ENCODE peak calls at places on chromosomes 3 and 15, in five cellular contexts. One of them, this sample, is unnamed.

GRCh38 chr3:101077361-101078011 is 84.3 kb upstream of the ABI3BP start:
- DNase-seq in GM12878: no peak
- DNase-seq in SK-N-SH: no peak
- DNase-seq in H1: no peak
- DNase-seq in HepG2: no peak
- DNase-seq in this sample: no peak

GRCh38 chr15:75723847-75724660 is 11.4 kb upstream of the CSPG4 start:
- DNase-seq in GM12878: no peak
- DNase-seq in SK-N-SH: peak
- DNase-seq in H1: no peak
- DNase-seq in HepG2: peak
- DNase-seq in this sample: no peak

GRCh38 chr15:65939901-65940617 is 70.8 kb downstream of the RAB11A start:
- DNase-seq in GM12878: no peak
- DNase-seq in SK-N-SH: no peak
- DNase-seq in H1: no peak
- DNase-seq in HepG2: no peak
- DNase-seq in this sample: no peak

GRCh38 chr3:52310861-52311566 is 5.1 kb upstream of the DNAH1 start:
- DNase-seq in GM12878: peak
- DNase-seq in SK-N-SH: no peak
- DNase-seq in H1: no peak
- DNase-seq in HepG2: no peak
- DNase-seq in this sample: peak

GRCh38 chr15:69459063-69459462 is 6.4 kb downstream of the RPLP1 start:
- DNase-seq in GM12878: no peak
- DNase-seq in SK-N-SH: no peak
- DNase-seq in H1: no peak
- DNase-seq in HepG2: no peak
- DNase-seq in this sample: no peak

GRCh38 chr3:119408243-119408950 is 55.0 kb downstream of the TMEM39A start:
- DNase-seq in GM12878: peak
- DNase-seq in SK-N-SH: no peak
- DNase-seq in H1: no peak
- DNase-seq in HepG2: no peak
- DNase-seq in this sample: no peak

GRCh38 chr3:8113649-8114048 is 388.0 kb upstream of the LMCD1 start:
- DNase-seq in GM12878: no peak
- DNase-seq in SK-N-SH: no peak
- DNase-seq in H1: no peak
- DNase-seq in HepG2: no peak
- DNase-seq in this sample: no peak

GRCh38 chr15:74869726-74870407 is 3.3 kb downstream of the SCAMP2 start:
- DNase-seq in GM12878: peak
- DNase-seq in SK-N-SH: peak
- DNase-seq in H1: no peak
- DNase-seq in HepG2: no peak
- DNase-seq in this sample: peak

GRCh38 chr3:122021811-122022401 is at the start of gene ILDR1:
- DNase-seq in GM12878: no peak
- DNase-seq in SK-N-SH: peak
- DNase-seq in H1: peak
- DNase-seq in HepG2: no peak
- DNase-seq in this sample: peak

GRCh38 chr3:112579697-112580096 is 17.9 kb downstream of the SLC35A5 start:
- DNase-seq in GM12878: no peak
- DNase-seq in SK-N-SH: no peak
- DNase-seq in H1: no peak
- DNase-seq in HepG2: no peak
- DNase-seq in this sample: no peak

GRCh38 chr3:73745429-73746247 is 120.9 kb upstream of the PDZRN3 start:
- DNase-seq in GM12878: no peak
- DNase-seq in SK-N-SH: no peak
- DNase-seq in H1: no peak
- DNase-seq in HepG2: no peak
- DNase-seq in this sample: no peak

GRCh38 chr3:149790698-149791097 is 1.7 kb downstream of the ANKUB1 start:
- DNase-seq in GM12878: no peak
- DNase-seq in SK-N-SH: no peak
- DNase-seq in H1: no peak
- DNase-seq in HepG2: peak
- DNase-seq in this sample: no peak

GRCh38 chr15:43505723-43506122 is 11.7 kb upstream of the MAP1A start:
- DNase-seq in GM12878: no peak
- DNase-seq in SK-N-SH: no peak
- DNase-seq in H1: no peak
- DNase-seq in HepG2: no peak
- DNase-seq in this sample: no peak

GRCh38 chr3:160159346-160159745 is 65.9 kb upstream of the C3orf80 start:
- DNase-seq in GM12878: no peak
- DNase-seq in SK-N-SH: no peak
- DNase-seq in H1: no peak
- DNase-seq in HepG2: no peak
- DNase-seq in this sample: no peak

GRCh38 chr3:43152649-43153048 is 46.8 kb upstream of the POMGNT2 start:
- DNase-seq in GM12878: no peak
- DNase-seq in SK-N-SH: peak
- DNase-seq in H1: no peak
- DNase-seq in HepG2: no peak
- DNase-seq in this sample: no peak

GRCh38 chr3:54191220-54191619 is 68.9 kb downstream of the CACNA2D3 start:
- DNase-seq in GM12878: no peak
- DNase-seq in SK-N-SH: no peak
- DNase-seq in H1: no peak
- DNase-seq in HepG2: no peak
- DNase-seq in this sample: no peak

GRCh38 chr15:49495993-49496747 is 73.1 kb downstream of the FGF7 start:
- DNase-seq in GM12878: no peak
- DNase-seq in SK-N-SH: no peak
- DNase-seq in H1: no peak
- DNase-seq in HepG2: no peak
- DNase-seq in this sample: no peak

GRCh38 chr3:31762888-31763351 is 218.1 kb downstream of the OSBPL10 start:
- DNase-seq in GM12878: no peak
- DNase-seq in SK-N-SH: no peak
- DNase-seq in H1: no peak
- DNase-seq in HepG2: no peak
- DNase-seq in this sample: no peak

GRCh38 chr3:140627756-140628155 is 50.1 kb upstream of the TRIM42 start:
- DNase-seq in GM12878: no peak
- DNase-seq in SK-N-SH: no peak
- DNase-seq in H1: no peak
- DNase-seq in HepG2: no peak
- DNase-seq in this sample: no peak

GRCh38 chr15:41438206-41438605 is 21.3 kb downstream of the RTF1 start:
- DNase-seq in GM12878: no peak
- DNase-seq in SK-N-SH: no peak
- DNase-seq in H1: no peak
- DNase-seq in HepG2: no peak
- DNase-seq in this sample: no peak

GRCh38 chr3:111668912-111669488 is 73.9 kb upstream of the ZBED2 start:
- DNase-seq in GM12878: no peak
- DNase-seq in SK-N-SH: peak
- DNase-seq in H1: no peak
- DNase-seq in HepG2: peak
- DNase-seq in this sample: no peak

GRCh38 chr15:76342046-76342381 is 5.4 kb downstream of the ISL2 start:
- DNase-seq in GM12878: no peak
- DNase-seq in SK-N-SH: no peak
- DNase-seq in H1: peak
- DNase-seq in HepG2: no peak
- DNase-seq in this sample: no peak

GRCh38 chr3:194637066-194637465 is 3.8 kb upstream of the TMEM44 start:
- DNase-seq in GM12878: no peak
- DNase-seq in SK-N-SH: no peak
- DNase-seq in H1: no peak
- DNase-seq in HepG2: no peak
- DNase-seq in this sample: no peak

GRCh38 chr3:52237659-52238172 is 1.2 kb downstream of the TWF2 start:
- DNase-seq in GM12878: no peak
- DNase-seq in SK-N-SH: peak
- DNase-seq in H1: peak
- DNase-seq in HepG2: no peak
- DNase-seq in this sample: no peak

GRCh38 chr15:57915827-57916531 is 149.5 kb downstream of the ALDH1A2 start:
- DNase-seq in GM12878: no peak
- DNase-seq in SK-N-SH: no peak
- DNase-seq in H1: no peak
- DNase-seq in HepG2: no peak
- DNase-seq in this sample: no peak

GRCh38 chr3:81923038-81923437 is 161.6 kb upstream of the GBE1 start:
- DNase-seq in GM12878: no peak
- DNase-seq in SK-N-SH: no peak
- DNase-seq in H1: no peak
- DNase-seq in HepG2: no peak
- DNase-seq in this sample: no peak

GRCh38 chr15:41894791-41895463 is 1.1 kb upstream of the SPTBN5 start:
- DNase-seq in GM12878: peak
- DNase-seq in SK-N-SH: peak
- DNase-seq in H1: peak
- DNase-seq in HepG2: peak
- DNase-seq in this sample: peak

GRCh38 chr3:71685686-71686085 is 39.5 kb downstream of the EIF4E3 start:
- DNase-seq in GM12878: no peak
- DNase-seq in SK-N-SH: no peak
- DNase-seq in H1: no peak
- DNase-seq in HepG2: no peak
- DNase-seq in this sample: no peak

GRCh38 chr3:27326211-27326948 is 42.8 kb downstream of the NEK10 start:
- DNase-seq in GM12878: no peak
- DNase-seq in SK-N-SH: no peak
- DNase-seq in H1: no peak
- DNase-seq in HepG2: no peak
- DNase-seq in this sample: no peak

GRCh38 chr3:106345353-106346027 is 476.7 kb upstream of the CBLB start:
- DNase-seq in GM12878: no peak
- DNase-seq in SK-N-SH: no peak
- DNase-seq in H1: no peak
- DNase-seq in HepG2: no peak
- DNase-seq in this sample: no peak

GRCh38 chr3:193148678-193149473 is 92.1 kb upstream of the PLAAT1 start:
- DNase-seq in GM12878: no peak
- DNase-seq in SK-N-SH: no peak
- DNase-seq in H1: no peak
- DNase-seq in HepG2: no peak
- DNase-seq in this sample: no peak

GRCh38 chr15:25184356-25185155 is 229.8 kb downstream of the SNRPN start:
- DNase-seq in GM12878: no peak
- DNase-seq in SK-N-SH: no peak
- DNase-seq in H1: no peak
- DNase-seq in HepG2: no peak
- DNase-seq in this sample: no peak

GRCh38 chr15:77568960-77569646 is 63.6 kb downstream of the LINGO1 start:
- DNase-seq in GM12878: no peak
- DNase-seq in SK-N-SH: no peak
- DNase-seq in H1: no peak
- DNase-seq in HepG2: peak
- DNase-seq in this sample: no peak

GRCh38 chr3:141860766-141861513 is 15.5 kb upstream of the ATP1B3 start:
- DNase-seq in GM12878: no peak
- DNase-seq in SK-N-SH: no peak
- DNase-seq in H1: no peak
- DNase-seq in HepG2: no peak
- DNase-seq in this sample: no peak

GRCh38 chr15:100909582-100909981 is 9.6 kb upstream of the LRRK1 start:
- DNase-seq in GM12878: no peak
- DNase-seq in SK-N-SH: no peak
- DNase-seq in H1: no peak
- DNase-seq in HepG2: no peak
- DNase-seq in this sample: no peak

DNA sequence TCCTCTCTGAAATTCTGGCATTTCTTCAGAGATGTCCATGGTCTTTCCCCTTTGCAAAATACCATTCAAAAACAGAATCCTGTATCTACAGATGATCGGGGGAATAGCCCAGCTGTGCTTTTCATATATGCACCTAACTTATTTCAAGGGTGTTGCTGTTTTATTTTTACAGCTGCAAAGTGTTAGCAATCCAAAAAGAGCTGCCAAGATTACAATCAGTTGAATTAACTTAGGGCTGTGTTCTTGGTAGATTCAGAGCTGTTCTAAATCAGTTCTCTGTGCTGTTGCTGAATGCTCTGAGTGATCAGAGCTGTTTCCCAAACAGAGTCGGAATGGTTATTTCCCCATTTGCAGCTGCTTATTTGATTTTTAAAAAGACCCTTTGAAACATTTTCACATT is 175.7 kb upstream of the SEMA6D start:
- DNase-seq in GM12878: no peak
- DNase-seq in SK-N-SH: no peak
- DNase-seq in H1: no peak
- DNase-seq in HepG2: no peak
- DNase-seq in this sample: no peak
- TF ChIP-seq TAF1 in GM12878: no peak
- TF ChIP-seq TAF1 in SK-N-SH: no peak
- TF ChIP-seq TAF1 in H1: no peak
- TF ChIP-seq TAF1 in HepG2: no peak
- TF ChIP-seq TAF1 in this sample: no peak

GRCh38 chr3:16048435-16049318 is 125.8 kb upstream of the GALNT15 start:
- DNase-seq in GM12878: peak
- DNase-seq in SK-N-SH: peak
- DNase-seq in H1: no peak
- DNase-seq in HepG2: peak
- DNase-seq in this sample: peak
- TF ChIP-seq TAF1 in GM12878: no peak
- TF ChIP-seq TAF1 in SK-N-SH: no peak
- TF ChIP-seq TAF1 in H1: no peak
- TF ChIP-seq TAF1 in HepG2: no peak
- TF ChIP-seq TAF1 in this sample: no peak

GRCh38 chr15:99143230-99143629 is 38.4 kb downstream of the SYNM start:
- DNase-seq in GM12878: no peak
- DNase-seq in SK-N-SH: no peak
- DNase-seq in H1: no peak
- DNase-seq in HepG2: no peak
- DNase-seq in this sample: no peak

GRCh38 chr15:99140590-99140989 is 35.7 kb downstream of the SYNM start:
- DNase-seq in GM12878: no peak
- DNase-seq in SK-N-SH: no peak
- DNase-seq in H1: no peak
- DNase-seq in HepG2: no peak
- DNase-seq in this sample: no peak

GRCh38 chr15:99143655-99144610 is 39.1 kb downstream of the SYNM start:
- DNase-seq in GM12878: no peak
- DNase-seq in SK-N-SH: no peak
- DNase-seq in H1: no peak
- DNase-seq in HepG2: peak
- DNase-seq in this sample: no peak

GRCh38 chr15:99142562-99142961 is 37.7 kb downstream of the SYNM start:
- DNase-seq in GM12878: no peak
- DNase-seq in SK-N-SH: no peak
- DNase-seq in H1: no peak
- DNase-seq in HepG2: no peak
- DNase-seq in this sample: no peak

GRCh38 chr15:99141943-99142342 is 37.1 kb downstream of the SYNM start:
- DNase-seq in GM12878: no peak
- DNase-seq in SK-N-SH: no peak
- DNase-seq in H1: no peak
- DNase-seq in HepG2: no peak
- DNase-seq in this sample: no peak
- TF ChIP-seq TAF1 in GM12878: no peak
- TF ChIP-seq TAF1 in SK-N-SH: no peak
- TF ChIP-seq TAF1 in H1: no peak
- TF ChIP-seq TAF1 in HepG2: no peak
- TF ChIP-seq TAF1 in this sample: no peak

GRCh38 chr3:77601853-77602440 is 562.0 kb downstream of the ROBO2 start:
- DNase-seq in GM12878: no peak
- DNase-seq in SK-N-SH: no peak
- DNase-seq in H1: no peak
- DNase-seq in HepG2: no peak
- DNase-seq in this sample: no peak
- TF ChIP-seq TAF1 in GM12878: no peak
- TF ChIP-seq TAF1 in SK-N-SH: no peak
- TF ChIP-seq TAF1 in H1: no peak
- TF ChIP-seq TAF1 in HepG2: no peak
- TF ChIP-seq TAF1 in this sample: no peak

This sample was measured in GM12891.